ENCODE peak calls at places on chromosome 11, in four cellular contexts. E, R, T and B are unnamed samples.

GRCh38 chr11:125272092-125272491 is 107.5 kb downstream of the PKNOX2 start:
- DNase-seq in E (no peak), R (peak), T (no peak), B (no peak)

GRCh38 chr11:120078397-120078796 is 59.5 kb downstream of the TRIM29 start:
- DNase-seq in E (no peak), R (no peak), T (no peak), B (no peak)

GRCh38 chr11:124897681-124898680 is at the start of gene ROBO4:
- DNase-seq in E (no peak), R (peak), T (no peak), B (peak)

GRCh38 chr11:70296681-70297080 is 26.2 kb downstream of the PPFIA1 start:
- DNase-seq in E (no peak), R (peak), T (no peak), B (no peak)

GRCh38 chr11:67611165-67611564 is 4.4 kb downstream of the NDUFV1 start:
- DNase-seq in E (no peak), R (no peak), T (no peak), B (no peak)

GRCh38 chr11:38990139-38990538 is 2392.1 kb upstream of the RAG2 start:
- DNase-seq in E (no peak), R (no peak), T (no peak), B (no peak)

GRCh38 chr11:62607729-62608128 is 4.8 kb downstream of the EML3 start:
- DNase-seq in E (no peak), R (no peak), T (no peak), B (no peak)

GRCh38 chr11:131703311-131703710 is 332.9 kb downstream of the NTM start:
- DNase-seq in E (no peak), R (no peak), T (no peak), B (no peak)

GRCh38 chr11:16739326-16739875 is 954 bp downstream of the C11orf58 start:
- DNase-seq in E (peak), R (peak), T (no peak), B (no peak)

GRCh38 chr11:120566176-120566575 is 54.6 kb downstream of the GRIK4 start:
- DNase-seq in E (no peak), R (peak), T (no peak), B (no peak)

GRCh38 chr11:64925536-64926449 is 1.3 kb downstream of the PPP2R5B start:
- DNase-seq in E (no peak), R (no peak), T (no peak), B (peak)

GRCh38 chr11:6682591-6682935 is 577 bp downstream of the MRPL17 start:
- DNase-seq in E (no peak), R (no peak), T (no peak), B (no peak)

GRCh38 chr11:21565283-21565682 is 627.6 kb upstream of the ANO5 start:
- DNase-seq in E (no peak), R (no peak), T (no peak), B (no peak)

GRCh38 chr11:60857378-60858232 is 1.9 kb upstream of the PTGDR2 start:
- DNase-seq in E (no peak), R (peak), T (no peak), B (no peak)

GRCh38 chr11:117909611-117910382 is 19.4 kb downstream of the TMPRSS13 start:
- DNase-seq in E (no peak), R (no peak), T (no peak), B (peak)

GRCh38 chr11:79438631-79439429 is 2.0 kb downstream of the TENM4 start:
- DNase-seq in E (no peak), R (no peak), T (no peak), B (peak)

GRCh38 chr11:5910521-5910920 is 17.5 kb downstream of the OR52E5 start:
- DNase-seq in E (no peak), R (no peak), T (no peak), B (no peak)

GRCh38 chr11:105673089-105673488 is 63.2 kb downstream of the GRIA4 start:
- DNase-seq in E (peak), R (peak), T (no peak), B (no peak)

GRCh38 chr11:65225284-65226102 is 36.3 kb upstream of the POLA2 start:
- DNase-seq in E (peak), R (peak), T (peak), B (peak)

GRCh38 chr11:16867097-16867496 is 128.7 kb downstream of the C11orf58 start:
- DNase-seq in E (no peak), R (no peak), T (no peak), B (no peak)

GRCh38 chr11:45180888-45181594 is 34.6 kb downstream of the PRDM11 start:
- DNase-seq in E (peak), R (peak), T (peak), B (peak)

GRCh38 chr11:113059548-113059947 is 98.3 kb downstream of the NCAM1 start:
- DNase-seq in E (no peak), R (no peak), T (no peak), B (no peak)

GRCh38 chr11:44312876-44313275 is 2.9 kb upstream of the ALX4 start:
- DNase-seq in E (no peak), R (no peak), T (no peak), B (no peak)

GRCh38 chr11:45089251-45089650 is 57.2 kb upstream of the PRDM11 start:
- DNase-seq in E (peak), R (peak), T (no peak), B (peak)

GRCh38 chr11:66843776-66844495 is 695 bp downstream of the RCE1 start:
- DNase-seq in E (no peak), R (no peak), T (no peak), B (no peak)

GRCh38 chr11:20980736-20981135 is 311.4 kb downstream of the NELL1 start:
- DNase-seq in E (no peak), R (no peak), T (no peak), B (no peak)

GRCh38 chr11:122137081-122137793 is 21.2 kb upstream of the BLID start:
- DNase-seq in E (peak), R (peak), T (no peak), B (no peak)

GRCh38 chr11:75302346-75302745 is 49.1 kb downstream of the ARRB1 start:
- DNase-seq in E (no peak), R (no peak), T (no peak), B (no peak)

GRCh38 chr11:10908215-10908990 is 50.5 kb upstream of the ZBED5 start:
- DNase-seq in E (peak), R (peak), T (no peak), B (no peak)

GRCh38 chr11:119645018-119645417 is 84.0 kb downstream of the NECTIN1 start:
- DNase-seq in E (no peak), R (no peak), T (no peak), B (no peak)

GRCh38 chr11:67252831-67253239 is 13.4 kb upstream of the GRK2 start:
- DNase-seq in E (peak), R (peak), T (no peak), B (no peak)

GRCh38 chr11:134585666-134586285 is 173.7 kb upstream of the B3GAT1 start:
- DNase-seq in E (no peak), R (no peak), T (no peak), B (no peak)

GRCh38 chr11:134586726-134587125 is 174.7 kb upstream of the B3GAT1 start:
- DNase-seq in E (no peak), R (no peak), T (no peak), B (no peak)

GRCh38 chr11:134584001-134584561 is 172.0 kb upstream of the B3GAT1 start:
- DNase-seq in E (no peak), R (no peak), T (no peak), B (no peak)

GRCh38 chr11:134583397-134583990 is 171.5 kb upstream of the B3GAT1 start:
- DNase-seq in E (no peak), R (no peak), T (no peak), B (no peak)

DNA sequence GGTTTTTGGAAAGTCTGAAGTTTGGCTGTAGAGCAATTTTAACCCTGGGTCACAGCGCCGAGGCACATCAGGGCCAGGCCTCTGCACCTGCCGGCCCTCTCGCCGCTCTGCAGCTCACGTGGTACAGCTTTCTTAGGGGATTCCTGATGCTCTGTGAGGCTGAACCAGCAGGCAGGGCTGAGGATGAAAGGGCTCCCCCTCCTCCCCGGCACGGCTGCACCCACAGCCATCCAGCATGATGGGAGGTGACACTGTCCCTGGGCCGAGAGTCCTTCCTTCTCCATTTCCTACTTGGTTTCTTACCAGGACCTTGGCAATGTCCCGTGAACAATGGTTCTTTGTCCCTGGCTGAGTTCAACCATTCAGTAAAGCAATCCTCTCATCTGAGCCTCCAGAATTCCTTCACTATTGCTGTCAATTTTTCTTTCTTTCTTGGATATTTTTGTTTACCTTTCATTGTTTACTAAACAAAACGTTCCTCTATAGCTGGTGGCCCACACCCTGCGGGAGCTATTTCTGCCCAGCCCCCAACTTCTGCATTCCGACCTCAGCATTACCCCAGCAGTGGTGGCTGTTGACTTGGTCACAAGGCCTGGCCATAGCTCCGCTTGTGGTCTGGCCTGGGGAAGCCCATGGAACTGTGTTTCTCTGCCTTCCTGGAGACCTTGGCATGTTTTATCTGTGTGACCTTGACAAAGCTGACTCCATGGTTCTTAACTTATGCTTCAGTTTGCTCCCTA is 172.8 kb upstream of the B3GAT1 start:
- DNase-seq in E (no peak), R (no peak), T (no peak), B (no peak)
- H3K4me3 ChIP-seq in E (no peak), R (no peak), T (no peak), B (no peak)

GRCh38 chr11:11973866-11974265 is 34.6 kb downstream of the DKK3 start:
- DNase-seq in E (no peak), R (no peak), T (no peak), B (no peak)

GRCh38 chr11:11972942-11973341 is 35.5 kb downstream of the DKK3 start:
- DNase-seq in E (no peak), R (no peak), T (no peak), B (no peak)

GRCh38 chr11:11973361-11973800 is 35.0 kb downstream of the DKK3 start:
- DNase-seq in E (no peak), R (no peak), T (no peak), B (peak)

GRCh38 chr11:11970556-11970955 is 37.9 kb downstream of the DKK3 start:
- DNase-seq in E (no peak), R (no peak), T (no peak), B (no peak)

DNA sequence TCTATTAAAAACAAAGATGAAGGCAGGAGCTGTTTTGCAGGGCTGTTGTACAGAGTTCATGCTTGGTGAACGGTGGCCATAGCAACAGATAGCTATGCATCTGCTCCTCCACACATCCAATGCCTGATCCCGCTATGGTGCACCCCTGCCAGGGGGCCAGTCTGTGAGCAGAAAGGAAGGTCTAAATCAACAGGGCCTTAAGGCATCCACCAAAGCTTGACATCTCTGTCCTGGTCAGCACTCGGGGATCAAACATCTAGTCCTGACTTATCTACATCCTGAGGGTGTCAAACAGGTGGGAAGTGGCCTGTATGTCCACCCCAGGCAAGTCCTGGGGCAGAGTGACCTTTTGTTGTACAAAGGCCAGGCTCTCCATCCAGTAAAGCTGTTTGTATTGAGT is 36.3 kb downstream of the DKK3 start:
- DNase-seq in E (no peak), R (no peak), T (no peak), B (no peak)
- H3K27ac ChIP-seq in E (peak), R (no peak), T (no peak), B (peak)

DNA sequence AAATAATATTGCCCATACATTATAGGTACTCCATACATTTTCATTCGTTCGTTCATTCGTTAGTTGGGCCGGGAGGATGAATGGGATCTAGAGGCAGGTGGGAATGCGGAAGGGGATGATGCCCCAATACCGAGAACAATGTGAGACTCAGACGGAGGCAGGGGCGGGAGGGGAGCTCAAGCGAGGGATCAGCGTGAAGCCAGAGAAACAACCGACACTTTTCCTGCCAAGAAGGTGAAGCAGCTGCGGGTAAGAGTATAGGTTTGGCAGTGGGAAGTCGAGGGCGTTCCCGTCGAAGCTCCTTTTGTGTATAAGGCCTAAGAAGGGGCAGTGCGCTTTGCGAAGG is 1.1 kb upstream of the ARHGEF17 start:
- DNase-seq in E (no peak), R (no peak), T (no peak), B (no peak)
- H3K4me3 ChIP-seq in E (peak), R (peak), T (peak), B (peak)

DNA sequence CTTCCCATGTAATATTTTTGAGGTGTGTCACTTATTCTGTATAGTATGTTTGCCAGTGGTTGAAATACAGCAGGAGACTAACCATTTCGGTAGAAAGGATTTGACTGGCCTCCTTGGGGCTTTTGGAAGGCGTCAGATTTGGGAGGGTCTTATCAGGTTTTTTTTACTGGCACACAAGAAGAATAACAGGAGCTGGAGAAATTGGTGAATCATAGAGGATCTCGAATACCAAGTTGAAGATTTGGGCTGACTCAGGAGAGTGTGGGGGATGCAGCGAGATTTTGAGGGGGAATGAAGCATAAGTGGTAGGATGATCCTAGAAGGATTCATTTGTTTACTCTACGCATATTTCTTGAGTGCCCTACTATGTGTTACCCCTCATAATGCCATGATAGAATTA is 200.5 kb downstream of the DDX10 start:
- DNase-seq in E (no peak), R (no peak), T (no peak), B (no peak)
- H3K27ac ChIP-seq in E (no peak), R (no peak), T (no peak), B (no peak)

GRCh38 chr11:128835741-128836410 is 31.2 kb downstream of the KCNJ1 start:
- DNase-seq in E (no peak), R (peak), T (no peak), B (no peak)

GRCh38 chr11:128830836-128831780 is 36.0 kb downstream of the KCNJ1 start:
- DNase-seq in E (peak), R (peak), T (peak), B (peak)

GRCh38 chr11:128830290-128830813 is 36.7 kb downstream of the KCNJ1 start:
- DNase-seq in E (no peak), R (no peak), T (no peak), B (no peak)

GRCh38 chr11:128828350-128828749 is 38.7 kb downstream of the KCNJ1 start:
- DNase-seq in E (no peak), R (peak), T (no peak), B (no peak)

DNA sequence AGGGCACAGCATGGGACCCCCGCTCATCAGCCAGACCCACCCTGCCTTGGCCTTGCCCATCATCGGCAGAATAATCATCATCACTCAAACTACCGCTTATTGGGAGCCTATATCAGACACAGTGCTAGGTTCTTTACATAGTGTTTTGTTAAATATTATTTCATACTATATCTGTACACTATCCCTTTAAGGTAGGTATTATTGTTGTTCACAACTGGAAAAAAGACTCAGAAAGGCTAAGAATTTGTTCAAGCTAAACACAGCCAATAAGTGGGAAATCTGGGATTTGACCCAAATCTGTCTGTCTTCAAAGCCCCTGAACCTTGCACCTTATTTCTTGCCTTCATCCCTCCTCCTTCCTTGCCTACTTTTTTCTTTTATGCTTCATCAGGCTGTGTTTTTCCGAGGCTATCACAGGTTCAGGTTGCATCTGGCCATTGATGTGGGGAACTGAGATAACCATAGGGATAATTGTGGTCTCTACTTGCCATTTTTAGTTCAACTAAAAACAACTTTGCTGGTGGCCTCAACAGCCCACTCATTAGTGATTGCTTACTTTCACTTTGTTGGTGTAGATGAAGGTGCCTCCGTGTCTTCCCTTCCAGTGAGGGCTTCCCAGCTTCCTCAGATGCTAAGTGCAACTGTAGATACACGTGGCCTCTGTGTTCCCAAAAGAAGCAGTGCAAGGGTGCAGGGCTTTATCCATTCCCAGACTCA is 35.2 kb downstream of the KCNJ1 start:
- DNase-seq in E (no peak), R (no peak), T (no peak), B (no peak)
- H3K4me3 ChIP-seq in E (no peak), R (no peak), T (no peak), B (no peak)

GRCh38 chr11:47589103-47589502 is 2.6 kb downstream of the FAM180B start:
- DNase-seq in E (no peak), R (no peak), T (no peak), B (no peak)

GRCh38 chr11:47589504-47590025 is 3.1 kb downstream of the FAM180B start:
- DNase-seq in E (no peak), R (no peak), T (no peak), B (peak)

GRCh38 chr11:47586456-47586855 is at the start of gene FAM180B:
- DNase-seq in E (no peak), R (no peak), T (no peak), B (no peak)

GRCh38 chr11:47587039-47587675 is 679 bp downstream of the FAM180B start:
- DNase-seq in E (no peak), R (no peak), T (no peak), B (no peak)

DNA sequence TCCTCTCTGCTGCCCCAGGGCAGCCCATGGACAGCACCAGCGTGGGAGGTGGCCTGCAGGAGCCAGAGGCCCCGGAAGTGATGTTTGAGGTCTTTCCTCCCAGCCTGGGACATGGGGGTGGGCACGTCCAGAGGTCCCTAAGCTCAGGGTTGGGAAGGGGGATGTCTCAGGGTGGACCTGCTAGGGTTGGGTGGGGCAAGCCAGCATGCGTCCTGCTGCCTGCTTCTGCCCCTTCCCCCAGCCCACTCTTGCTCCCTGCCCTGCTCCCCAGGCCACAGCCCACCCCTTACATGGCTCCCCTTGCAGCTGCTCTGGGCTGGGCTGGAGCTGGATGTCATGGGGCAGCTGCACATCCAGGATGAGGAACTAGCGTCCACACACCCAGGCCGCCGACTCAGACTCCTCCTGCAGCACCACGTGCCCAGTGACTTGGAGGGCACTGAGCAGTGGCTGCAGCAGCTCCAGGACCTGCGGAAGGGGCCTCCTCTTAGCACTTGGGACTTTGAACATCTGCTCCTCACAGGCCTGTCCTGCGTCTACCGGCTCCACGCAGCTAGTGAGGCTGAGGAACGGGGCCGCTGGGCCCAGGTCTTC is 1.4 kb downstream of the FAM180B start:
- DNase-seq in E (no peak), R (no peak), T (no peak), B (no peak)
- H3K27ac ChIP-seq in E (no peak), R (no peak), T (no peak), B (no peak)

GRCh38 chr11:115617767-115618166 is 113.6 kb upstream of the CADM1 start:
- DNase-seq in E (no peak), R (no peak), T (no peak), B (no peak)
- H3K4me3 ChIP-seq in E (no peak), R (no peak), T (no peak), B (no peak)

GRCh38 chr11:19972091-19972490 is 188.2 kb downstream of the DBX1 start:
- DNase-seq in E (no peak), R (no peak), T (no peak), B (no peak)
- H3K27ac ChIP-seq in E (peak), R (no peak), T (no peak), B (no peak)